ENCODE peak calls at places on chromosomes 2 and 18, in eight cellular contexts. V is EL, B is MCF 10A, U is transverse colon, S is hepatic stellate cell, C is smooth muscle cell of the brain vasculature, L is cardiac fibroblast, X is heart left ventricle. K is an unnamed sample.

GRCh38 chr2:6423131-6423530 is 442.6 kb downstream of the CMPK2 start:
- DNase-seq in V (no peak), L (no peak), S (no peak), X (no peak), U (no peak), B (peak), C (no peak), K (no peak)

GRCh38 chr2:132465917-132466316 is 49.3 kb downstream of the GPR39 start:
- DNase-seq in U (no peak), V (no peak), L (no peak), X (no peak), S (no peak), B (no peak), C (no peak), K (no peak)

GRCh38 chr2:149732001-149732685 is 144.6 kb upstream of the MMADHC start:
- DNase-seq in C (no peak), X (no peak), S (no peak), U (peak), B (peak), V (peak), L (peak), K (no peak)

GRCh38 chr2:224284134-224284946 is 117.6 kb downstream of the FAM124B start:
- DNase-seq in C (peak), B (peak), U (peak), S (no peak), X (no peak), V (peak), L (peak), K (no peak)

GRCh38 chr2:157751462-157752058 is 122.9 kb upstream of the ACVR1C start:
- DNase-seq in X (no peak), S (no peak), L (no peak), C (peak), U (no peak), V (peak), B (peak), K (no peak)

GRCh38 chr2:32758232-32758631 is 130.4 kb downstream of the TTC27 start:
- DNase-seq in V (no peak), L (no peak), B (no peak), C (no peak), X (no peak), U (no peak), S (no peak), K (no peak)

GRCh38 chr2:104664672-104665071 is 189.2 kb upstream of the POU3F3 start:
- DNase-seq in S (no peak), C (no peak), V (no peak), X (no peak), L (no peak), U (no peak), B (no peak), K (no peak)

GRCh38 chr18:8348051-8348450 is 261.2 kb upstream of the RAB12 start:
- DNase-seq in B (no peak), X (no peak), V (no peak), U (no peak), L (no peak), C (no peak), S (no peak), K (no peak)

GRCh38 chr2:164625378-164625971 is 4.2 kb upstream of the GRB14 start:
- DNase-seq in U (no peak), S (peak), C (no peak), X (no peak), L (peak), V (peak), B (peak), K (no peak)

GRCh38 chr18:22106536-22107292 is 62.7 kb upstream of the GATA6 start:
- DNase-seq in L (no peak), X (no peak), B (peak), C (no peak), S (no peak), V (peak), U (no peak), K (no peak)

GRCh38 chr2:61439241-61440002 is 31.5 kb downstream of the USP34 start:
- DNase-seq in S (no peak), L (no peak), X (peak), U (no peak), B (no peak), V (no peak), C (no peak), K (no peak)

GRCh38 chr2:19073522-19073921 is 284.9 kb downstream of the OSR1 start:
- DNase-seq in B (peak), X (no peak), S (no peak), V (peak), L (no peak), C (peak), U (no peak), K (no peak)

GRCh38 chr2:85503611-85504433 is 35.1 kb upstream of the MAT2A start:
- DNase-seq in C (no peak), X (no peak), L (peak), B (peak), V (peak), U (no peak), S (no peak), K (peak)

GRCh38 chr2:1856922-1857321 is 112.6 kb upstream of the PXDN start:
- DNase-seq in B (peak), S (no peak), X (no peak), U (no peak), L (no peak), C (no peak), V (peak), K (no peak)

GRCh38 chr2:175855794-175856453 is 146.1 kb downstream of the LNPK start:
- DNase-seq in S (no peak), V (peak), U (peak), L (no peak), C (no peak), B (peak), X (peak), K (peak)

GRCh38 chr2:234081970-234082822 is 31.7 kb downstream of the SPP2 start:
- DNase-seq in C (no peak), X (no peak), U (peak), L (no peak), B (peak), V (no peak), S (no peak), K (no peak)

GRCh38 chr2:239106314-239106908 is 258.5 kb downstream of the TWIST2 start:
- DNase-seq in U (peak), B (peak), V (peak), C (no peak), S (peak), X (peak), L (peak), K (no peak)

GRCh38 chr2:9656270-9656766 is 25.5 kb upstream of the YWHAQ start:
- DNase-seq in L (peak), X (no peak), B (peak), S (peak), C (peak), U (no peak), V (peak), K (no peak)

GRCh38 chr18:69845588-69846506 is 101.8 kb downstream of the CD226 start:
- DNase-seq in V (no peak), U (peak), S (peak), X (no peak), C (no peak), B (no peak), L (peak), K (no peak)

GRCh38 chr2:201858267-201858666 is 51.9 kb downstream of the CDK15 start:
- DNase-seq in V (no peak), U (no peak), L (no peak), C (no peak), S (no peak), X (no peak), B (no peak), K (no peak)

GRCh38 chr2:60735496-60736250 is 20.4 kb upstream of the PAPOLG start:
- DNase-seq in V (peak), U (no peak), S (no peak), L (no peak), B (peak), C (no peak), X (no peak), K (no peak)

GRCh38 chr2:142037051-142037450 is 93.8 kb downstream of the LRP1B start:
- DNase-seq in S (no peak), X (no peak), B (no peak), L (no peak), U (no peak), V (peak), C (peak), K (no peak)

GRCh38 chr2:231597014-231597611 is 4.4 kb downstream of the TEX44 start:
- DNase-seq in C (no peak), L (peak), B (no peak), U (no peak), S (peak), V (peak), X (peak), K (peak)

GRCh38 chr2:240996161-240996833 is 2.1 kb upstream of the SNED1 start:
- DNase-seq in S (no peak), V (no peak), C (no peak), L (no peak), U (no peak), X (peak), B (no peak), K (peak)

GRCh38 chr2:102668171-102668570 is 48.8 kb downstream of the SLC9A2 start:
- DNase-seq in S (no peak), X (no peak), V (no peak), U (peak), L (no peak), B (no peak), C (no peak), K (no peak)

GRCh38 chr2:6896930-6897759 is 19.6 kb downstream of the RSAD2 start:
- DNase-seq in U (no peak), L (peak), B (peak), X (no peak), V (peak), S (no peak), C (no peak), K (no peak)

GRCh38 chr2:43021791-43022500 is 204.5 kb downstream of the ZFP36L2 start:
- DNase-seq in L (no peak), C (no peak), B (no peak), V (no peak), S (no peak), U (peak), X (no peak), K (no peak)